ENCODE peak calls at places on chromosomes 11 and 22, in six cellular contexts. One of them, this sample, is unnamed.
A peak's percentile ranks its signal among the peaks of the same experiment; 100 is the strongest.

GRCh38 chr11:9688716-9689511 is 25.0 kb downstream of the SWAP70 start:
- DNase-seq in BE2C: peak; percentile 51
- DNase-seq in WERI-Rb-1: no peak
- DNase-seq in ovary: no peak
- DNase-seq in mammary epithelial cell: peak; percentile 80
- DNase-seq in adipocyte: peak; percentile 71
- DNase-seq in this sample: no peak

GRCh38 chr22:37400719-37401118 is 26.6 kb downstream of the ELFN2 start:
- DNase-seq in BE2C: no peak
- DNase-seq in WERI-Rb-1: no peak
- DNase-seq in ovary: no peak
- DNase-seq in mammary epithelial cell: no peak
- DNase-seq in adipocyte: no peak
- DNase-seq in this sample: no peak

GRCh38 chr11:34448223-34448994 is 9.7 kb downstream of the CAT start:
- DNase-seq in BE2C: no peak
- DNase-seq in WERI-Rb-1: no peak
- DNase-seq in ovary: no peak
- DNase-seq in mammary epithelial cell: no peak
- DNase-seq in adipocyte: no peak
- DNase-seq in this sample: no peak

GRCh38 chr11:59680287-59681154 is 11.7 kb upstream of the PATL1 start:
- DNase-seq in BE2C: peak; percentile 54
- DNase-seq in WERI-Rb-1: peak; percentile 87
- DNase-seq in ovary: peak; percentile 49
- DNase-seq in mammary epithelial cell: peak; percentile 64
- DNase-seq in adipocyte: peak; percentile 90
- DNase-seq in this sample: no peak

GRCh38 chr22:29251265-29251664 is 16.5 kb downstream of the RHBDD3 start:
- DNase-seq in BE2C: no peak
- DNase-seq in WERI-Rb-1: no peak
- DNase-seq in ovary: no peak
- DNase-seq in mammary epithelial cell: no peak
- DNase-seq in adipocyte: no peak
- DNase-seq in this sample: no peak

GRCh38 chr11:32266611-32267010 is 168.7 kb downstream of the WT1 start:
- DNase-seq in BE2C: no peak
- DNase-seq in WERI-Rb-1: no peak
- DNase-seq in ovary: no peak
- DNase-seq in mammary epithelial cell: no peak
- DNase-seq in adipocyte: no peak
- DNase-seq in this sample: no peak

GRCh38 chr11:101583180-101584128 is at the start of gene TRPC6:
- DNase-seq in BE2C: no peak
- DNase-seq in WERI-Rb-1: peak; percentile 33
- DNase-seq in ovary: peak; percentile 45
- DNase-seq in mammary epithelial cell: peak; percentile 7
- DNase-seq in adipocyte: peak; percentile 55
- DNase-seq in this sample: peak; percentile 71

GRCh38 chr11:114154271-114155047 is 94.9 kb downstream of the ZBTB16 start:
- DNase-seq in BE2C: no peak
- DNase-seq in WERI-Rb-1: no peak
- DNase-seq in ovary: no peak
- DNase-seq in mammary epithelial cell: peak; percentile 58
- DNase-seq in adipocyte: peak; percentile 97
- DNase-seq in this sample: peak; percentile 29

GRCh38 chr11:5004429-5005274 is 10.0 kb downstream of the OR51L1 start:
- DNase-seq in BE2C: peak; percentile 42
- DNase-seq in WERI-Rb-1: peak; percentile 31
- DNase-seq in ovary: peak; percentile 25
- DNase-seq in mammary epithelial cell: peak; percentile 63
- DNase-seq in adipocyte: peak; percentile 76
- DNase-seq in this sample: no peak

GRCh38 chr11:76256448-76256847 is 50.1 kb upstream of the WNT11 start:
- DNase-seq in BE2C: no peak
- DNase-seq in WERI-Rb-1: no peak
- DNase-seq in ovary: no peak
- DNase-seq in mammary epithelial cell: no peak
- DNase-seq in adipocyte: no peak
- DNase-seq in this sample: peak; percentile 32

DNA sequence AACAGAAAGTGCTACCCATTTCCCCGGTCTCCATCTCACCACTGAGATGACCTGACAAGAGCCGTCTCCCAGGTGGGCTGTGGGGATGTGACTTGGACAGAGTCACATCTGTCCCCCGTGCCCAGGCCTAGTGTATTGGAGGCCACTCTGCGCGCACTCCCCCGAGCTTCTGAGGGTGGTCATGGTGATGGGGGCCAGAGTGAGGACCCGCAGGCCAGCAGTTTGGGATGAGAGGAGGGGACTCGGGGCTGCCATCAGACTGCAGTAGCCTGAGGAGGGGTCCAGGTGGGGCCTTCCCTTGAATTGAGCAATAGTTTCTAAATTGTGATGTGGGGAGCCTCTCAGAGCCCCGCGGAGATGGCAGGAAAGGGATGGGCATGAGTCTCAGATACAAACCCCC is 852.6 kb downstream of the TBC1D22A start:
- DNase-seq in BE2C: no peak
- DNase-seq in WERI-Rb-1: no peak
- DNase-seq in ovary: no peak
- DNase-seq in mammary epithelial cell: no peak
- DNase-seq in adipocyte: no peak
- DNase-seq in this sample: no peak
- H3K9me3 ChIP-seq in BE2C: peaks cover 6% of the 10 kb centered on the region
- H3K9me3 ChIP-seq in WERI-Rb-1: no peaks in the 10 kb centered on the region
- H3K9me3 ChIP-seq in ovary: no peaks in the 10 kb centered on the region
- H3K9me3 ChIP-seq in mammary epithelial cell: peaks cover 48% of the 10 kb centered on the region
- H3K9me3 ChIP-seq in adipocyte: peaks cover 3% of the 10 kb centered on the region
- H3K9me3 ChIP-seq in this sample: no peaks in the 10 kb centered on the region

GRCh38 chr11:20661850-20662249 is 7.5 kb upstream of the NELL1 start:
- DNase-seq in BE2C: no peak
- DNase-seq in WERI-Rb-1: no peak
- DNase-seq in ovary: no peak
- DNase-seq in mammary epithelial cell: no peak
- DNase-seq in adipocyte: no peak
- DNase-seq in this sample: no peak

GRCh38 chr11:20658135-20658534 is 11.3 kb upstream of the NELL1 start:
- DNase-seq in BE2C: no peak
- DNase-seq in WERI-Rb-1: no peak
- DNase-seq in ovary: no peak
- DNase-seq in mammary epithelial cell: no peak
- DNase-seq in adipocyte: no peak
- DNase-seq in this sample: no peak

GRCh38 chr11:20661445-20661844 is 7.9 kb upstream of the NELL1 start:
- DNase-seq in BE2C: no peak
- DNase-seq in WERI-Rb-1: no peak
- DNase-seq in ovary: no peak
- DNase-seq in mammary epithelial cell: no peak
- DNase-seq in adipocyte: no peak
- DNase-seq in this sample: no peak
- H3K4me3 ChIP-seq in BE2C: no peak overlapping the region
- H3K4me3 ChIP-seq in WERI-Rb-1: no peak overlapping the region
- H3K4me3 ChIP-seq in ovary: no peak overlapping the region
- H3K4me3 ChIP-seq in mammary epithelial cell: no peak overlapping the region
- H3K4me3 ChIP-seq in adipocyte: no peak overlapping the region
- H3K4me3 ChIP-seq in this sample: no peak overlapping the region

GRCh38 chr22:41833369-41834004 is 582 bp downstream of the SREBF2 start:
- DNase-seq in BE2C: peak; percentile 51
- DNase-seq in WERI-Rb-1: peak; percentile 22
- DNase-seq in ovary: peak; percentile 55
- DNase-seq in mammary epithelial cell: peak; percentile 44
- DNase-seq in adipocyte: peak; percentile 71
- DNase-seq in this sample: peak; percentile 86
- H3K9me3 ChIP-seq in BE2C: no peaks in the 10 kb centered on the region
- H3K9me3 ChIP-seq in WERI-Rb-1: no peaks in the 10 kb centered on the region
- H3K9me3 ChIP-seq in ovary: no peaks in the 10 kb centered on the region
- H3K9me3 ChIP-seq in mammary epithelial cell: no peaks in the 10 kb centered on the region
- H3K9me3 ChIP-seq in adipocyte: no peaks in the 10 kb centered on the region
- H3K9me3 ChIP-seq in this sample: no peaks in the 10 kb centered on the region

GRCh38 chr22:38921801-38922200 is 35.6 kb upstream of the APOBEC3A start:
- DNase-seq in BE2C: no peak
- DNase-seq in WERI-Rb-1: no peak
- DNase-seq in ovary: no peak
- DNase-seq in mammary epithelial cell: no peak
- DNase-seq in adipocyte: no peak
- DNase-seq in this sample: no peak

GRCh38 chr22:38923463-38924196 is 33.8 kb upstream of the APOBEC3A start:
- DNase-seq in BE2C: peak; percentile 91
- DNase-seq in WERI-Rb-1: peak; percentile 88
- DNase-seq in ovary: peak; percentile 78
- DNase-seq in mammary epithelial cell: peak; percentile 83
- DNase-seq in adipocyte: peak; percentile 77
- DNase-seq in this sample: peak; percentile 92

GRCh38 chr22:38927033-38927789 is 30.2 kb upstream of the APOBEC3A start:
- DNase-seq in BE2C: peak; percentile 80
- DNase-seq in WERI-Rb-1: peak; percentile 91
- DNase-seq in ovary: peak; percentile 71
- DNase-seq in mammary epithelial cell: no peak
- DNase-seq in adipocyte: peak; percentile 73
- DNase-seq in this sample: peak; percentile 90

GRCh38 chr22:38925571-38926041 is 31.8 kb upstream of the APOBEC3A start:
- DNase-seq in BE2C: no peak
- DNase-seq in WERI-Rb-1: no peak
- DNase-seq in ovary: no peak
- DNase-seq in mammary epithelial cell: no peak
- DNase-seq in adipocyte: no peak
- DNase-seq in this sample: no peak

DNA sequence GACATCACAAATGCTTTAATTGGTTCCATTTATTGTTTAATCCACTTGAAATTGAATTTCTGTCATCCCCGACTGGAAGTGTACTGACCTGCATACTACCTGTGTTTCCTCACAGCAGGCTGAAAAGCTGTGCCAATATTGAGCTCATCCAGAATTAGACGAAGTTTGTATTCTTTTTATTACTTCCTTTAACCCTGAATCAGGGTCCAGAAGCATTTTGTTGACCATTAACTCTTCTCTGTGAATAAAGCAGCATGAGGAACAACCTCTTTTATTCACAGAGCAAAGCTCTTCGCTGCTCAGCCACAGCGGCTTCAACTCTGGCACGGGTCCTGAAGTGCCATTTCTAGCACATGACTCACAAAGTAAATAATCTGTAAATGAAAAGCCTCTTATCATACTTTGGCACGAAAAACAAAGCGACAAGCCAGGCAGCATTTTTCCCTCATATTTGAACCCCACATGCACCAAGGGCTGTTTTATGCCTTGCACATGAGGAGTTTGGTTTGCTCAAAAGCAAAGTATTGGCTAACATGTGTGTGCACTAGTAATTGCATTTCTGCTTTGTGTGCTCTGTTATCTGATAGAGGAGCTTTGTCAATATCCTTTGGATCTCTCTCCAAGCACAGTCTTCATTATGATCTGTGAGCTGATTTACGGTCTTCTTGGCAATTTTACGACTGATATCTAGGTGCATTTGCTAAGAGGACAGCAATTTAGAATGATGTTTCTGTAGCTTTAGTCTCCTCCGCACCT is 33.0 kb upstream of the APOBEC3A start:
- DNase-seq in BE2C: peak; percentile 37
- DNase-seq in WERI-Rb-1: peak; percentile 29
- DNase-seq in ovary: peak; percentile 86
- DNase-seq in mammary epithelial cell: peak; percentile 75
- DNase-seq in adipocyte: peak; percentile 95
- DNase-seq in this sample: peak; percentile 94
- H3K4me3 ChIP-seq in BE2C: peak overlapping the region; percentile 59
- H3K4me3 ChIP-seq in WERI-Rb-1: peak overlapping the region; percentile 34
- H3K4me3 ChIP-seq in ovary: no peak overlapping the region
- H3K4me3 ChIP-seq in mammary epithelial cell: no peak overlapping the region
- H3K4me3 ChIP-seq in adipocyte: peak overlapping the region; percentile 69
- H3K4me3 ChIP-seq in this sample: peak overlapping the region; percentile 33

DNA sequence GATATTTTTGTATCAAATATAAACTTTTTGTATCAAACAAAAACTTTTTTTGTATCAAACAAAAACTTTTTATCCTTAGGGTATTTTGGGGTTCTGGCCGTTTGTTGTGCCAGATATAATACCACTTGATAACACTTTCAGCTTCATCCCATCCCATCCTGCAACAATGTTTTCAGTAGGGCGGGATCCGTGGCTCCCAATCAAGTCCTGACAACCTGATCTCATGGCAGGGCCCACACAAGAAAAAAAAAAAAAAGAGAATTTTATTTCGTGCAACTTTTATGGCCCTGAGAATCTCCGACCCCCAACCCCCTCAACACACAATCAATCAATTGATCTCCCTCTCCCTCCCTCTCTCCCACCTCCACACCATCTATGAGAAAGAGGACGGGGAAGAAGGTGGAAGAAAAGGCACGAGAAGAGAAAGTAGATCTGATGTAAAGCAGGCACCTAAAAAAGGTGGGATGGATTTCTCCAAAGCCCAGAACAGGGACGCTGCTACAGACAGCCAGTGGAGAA is 4749.6 kb upstream of the OR11H1 start:
- DNase-seq in BE2C: no peak
- DNase-seq in WERI-Rb-1: no peak
- DNase-seq in ovary: no peak
- DNase-seq in mammary epithelial cell: no peak
- DNase-seq in adipocyte: no peak
- DNase-seq in this sample: no peak
- H3K9me3 ChIP-seq in BE2C: no peaks in the 10 kb centered on the region
- H3K9me3 ChIP-seq in WERI-Rb-1: no peaks in the 10 kb centered on the region
- H3K9me3 ChIP-seq in ovary: no peaks in the 10 kb centered on the region
- H3K9me3 ChIP-seq in mammary epithelial cell: peaks cover 42% of the 10 kb centered on the region
- H3K9me3 ChIP-seq in adipocyte: peaks cover under 1% of the 10 kb centered on the region
- H3K9me3 ChIP-seq in this sample: no peaks in the 10 kb centered on the region

GRCh38 chr11:78420255-78420764 is 2.7 kb upstream of the GAB2 start:
- DNase-seq in BE2C: peak; percentile 74
- DNase-seq in WERI-Rb-1: peak; percentile 63
- DNase-seq in ovary: peak; percentile 80
- DNase-seq in mammary epithelial cell: no peak
- DNase-seq in adipocyte: peak; percentile 93
- DNase-seq in this sample: peak; percentile 81
- H3K4me3 ChIP-seq in BE2C: peak overlapping the region; percentile 40
- H3K4me3 ChIP-seq in WERI-Rb-1: no peak overlapping the region
- H3K4me3 ChIP-seq in ovary: no peak overlapping the region
- H3K4me3 ChIP-seq in mammary epithelial cell: no peak overlapping the region
- H3K4me3 ChIP-seq in adipocyte: peak overlapping the region; percentile 84
- H3K4me3 ChIP-seq in this sample: no peak overlapping the region

GRCh38 chr22:48665286-48666010 is 1162.2 kb downstream of the BRD1 start:
- DNase-seq in BE2C: no peak
- DNase-seq in WERI-Rb-1: no peak
- DNase-seq in ovary: no peak
- DNase-seq in mammary epithelial cell: no peak
- DNase-seq in adipocyte: no peak
- DNase-seq in this sample: no peak
- H3K9me3 ChIP-seq in BE2C: no peaks in the 10 kb centered on the region
- H3K9me3 ChIP-seq in WERI-Rb-1: peaks cover 9% of the 10 kb centered on the region
- H3K9me3 ChIP-seq in ovary: no peaks in the 10 kb centered on the region
- H3K9me3 ChIP-seq in mammary epithelial cell: peaks cover 49% of the 10 kb centered on the region
- H3K9me3 ChIP-seq in adipocyte: peaks cover 7% of the 10 kb centered on the region
- H3K9me3 ChIP-seq in this sample: peaks cover 7% of the 10 kb centered on the region

GRCh38 chr11:72584293-72584921 is 89.8 kb downstream of the PDE2A start:
- DNase-seq in BE2C: no peak
- DNase-seq in WERI-Rb-1: no peak
- DNase-seq in ovary: peak; percentile 21
- DNase-seq in mammary epithelial cell: no peak
- DNase-seq in adipocyte: peak; percentile 16
- DNase-seq in this sample: peak; percentile 85
- H3K4me3 ChIP-seq in BE2C: no peak overlapping the region
- H3K4me3 ChIP-seq in WERI-Rb-1: no peak overlapping the region
- H3K4me3 ChIP-seq in ovary: no peak overlapping the region
- H3K4me3 ChIP-seq in mammary epithelial cell: peak overlapping the region; percentile 14
- H3K4me3 ChIP-seq in adipocyte: no peak overlapping the region
- H3K4me3 ChIP-seq in this sample: no peak overlapping the region

GRCh38 chr22:47465809-47466208 is 703.4 kb downstream of the TBC1D22A start:
- DNase-seq in BE2C: no peak
- DNase-seq in WERI-Rb-1: no peak
- DNase-seq in ovary: no peak
- DNase-seq in mammary epithelial cell: no peak
- DNase-seq in adipocyte: no peak
- DNase-seq in this sample: no peak
- H3K9me3 ChIP-seq in BE2C: no peaks in the 10 kb centered on the region
- H3K9me3 ChIP-seq in WERI-Rb-1: peaks cover 7% of the 10 kb centered on the region
- H3K9me3 ChIP-seq in ovary: no peaks in the 10 kb centered on the region
- H3K9me3 ChIP-seq in mammary epithelial cell: peaks cover 28% of the 10 kb centered on the region
- H3K9me3 ChIP-seq in adipocyte: peaks cover 21% of the 10 kb centered on the region
- H3K9me3 ChIP-seq in this sample: no peaks in the 10 kb centered on the region